ENCODE peak calls at places on chromosomes 7 and 10, in eight cellular contexts. Q is right cardiac atrium, F is IMR-90, T is Karpas-422, X is neuronal stem cell, J is endodermal cell, V is tibial artery, N is A549. Z is an unnamed sample.

GRCh38 chr7:112056409-112056808 is 149.8 kb downstream of the DOCK4 start:
- DNase-seq in Q (no peak), F (peak; percentile 82), T (no peak), X (no peak), J (no peak), V (no peak), N (peak; percentile 48), Z (no peak)

GRCh38 chr10:78305311-78305710 is 271.6 kb downstream of the RPS24 start:
- DNase-seq in Q (no peak), F (no peak), T (no peak), X (no peak), J (no peak), V (no peak), N (no peak), Z (no peak)

GRCh38 chr10:60417898-60418297 is 28.2 kb upstream of the ANK3 start:
- DNase-seq in Q (no peak), F (peak; percentile 39), T (no peak), X (no peak), J (no peak), V (no peak), N (no peak), Z (no peak)

GRCh38 chr10:69506834-69507643 is 55.8 kb downstream of the TSPAN15 start:
- DNase-seq in Q (no peak), F (no peak), T (peak; percentile 10), X (no peak), J (no peak), V (peak; percentile 65), N (no peak), Z (no peak)

GRCh38 chr7:157077986-157078644 is 60.6 kb upstream of the UBE3C start:
- DNase-seq in Q (no peak), F (no peak), T (peak; percentile 33), X (no peak), J (peak; percentile 74), V (peak; percentile 60), N (no peak), Z (no peak)

GRCh38 chr7:2105917-2106316 is 126.8 kb downstream of the MAD1L1 start:
- DNase-seq in Q (no peak), F (no peak), T (peak; percentile 79), X (no peak), J (peak; percentile 86), V (no peak), N (no peak), Z (no peak)

GRCh38 chr10:125455855-125456254 is 227.1 kb downstream of the TEX36 start:
- DNase-seq in Q (no peak), F (no peak), T (no peak), X (no peak), J (no peak), V (no peak), N (no peak), Z (no peak)

GRCh38 chr10:20289055-20289454 is 472.8 kb downstream of the PLXDC2 start:
- DNase-seq in Q (no peak), F (no peak), T (no peak), X (no peak), J (no peak), V (no peak), N (no peak), Z (no peak)

GRCh38 chr7:139043823-139044812 is 8.3 kb upstream of the ZC3HAV1L start:
- DNase-seq in Q (peak; percentile 58), F (peak; percentile 44), T (no peak), X (no peak), J (no peak), V (no peak), N (no peak), Z (peak; percentile 62)

GRCh38 chr10:23505797-23506465 is 67.1 kb downstream of the OTUD1 start:
- DNase-seq in Q (no peak), F (no peak), T (no peak), X (no peak), J (no peak), V (no peak), N (no peak), Z (no peak)

GRCh38 chr10:23001901-23002516 is 74.2 kb downstream of the ARMC3 start:
- DNase-seq in Q (no peak), F (no peak), T (no peak), X (no peak), J (peak; percentile 75), V (no peak), N (no peak), Z (no peak)

GRCh38 chr7:45670717-45671116 is 96.5 kb downstream of the ADCY1 start:
- DNase-seq in Q (no peak), F (no peak), T (no peak), X (no peak), J (no peak), V (no peak), N (no peak), Z (no peak)

GRCh38 chr10:19749185-19749729 is 67.0 kb upstream of the PLXDC2 start:
- DNase-seq in Q (no peak), F (peak; percentile 56), T (no peak), X (no peak), J (no peak), V (no peak), N (no peak), Z (no peak)

GRCh38 chr7:17477182-17477581 is 178.7 kb downstream of the AHR start:
- DNase-seq in Q (no peak), F (no peak), T (no peak), X (no peak), J (no peak), V (no peak), N (no peak), Z (no peak)

GRCh38 chr10:119620771-119621384 is 24.1 kb upstream of the TIAL1 start:
- DNase-seq in Q (no peak), F (no peak), T (no peak), X (no peak), J (no peak), V (no peak), N (no peak), Z (no peak)

GRCh38 chr10:110735620-110736027 is 91.5 kb downstream of the RBM20 start:
- DNase-seq in Q (no peak), F (no peak), T (no peak), X (no peak), J (no peak), V (no peak), N (no peak), Z (no peak)

GRCh38 chr7:2245883-2246679 is 4.1 kb downstream of the NUDT1 start:
- DNase-seq in Q (peak; percentile 81), F (no peak), T (no peak), X (no peak), J (no peak), V (no peak), N (no peak), Z (no peak)

GRCh38 chr7:114830952-114831351 is 90.9 kb upstream of the MDFIC start:
- DNase-seq in Q (no peak), F (no peak), T (no peak), X (no peak), J (no peak), V (no peak), N (no peak), Z (no peak)
- H3K4me3 ChIP-seq in Q (no peak overlapping the region), F (no peak overlapping the region), T (no peak overlapping the region), X (no peak overlapping the region), J (peak overlapping the region; percentile 44), V (no peak overlapping the region), N (no peak overlapping the region), Z (no peak overlapping the region)

DNA sequence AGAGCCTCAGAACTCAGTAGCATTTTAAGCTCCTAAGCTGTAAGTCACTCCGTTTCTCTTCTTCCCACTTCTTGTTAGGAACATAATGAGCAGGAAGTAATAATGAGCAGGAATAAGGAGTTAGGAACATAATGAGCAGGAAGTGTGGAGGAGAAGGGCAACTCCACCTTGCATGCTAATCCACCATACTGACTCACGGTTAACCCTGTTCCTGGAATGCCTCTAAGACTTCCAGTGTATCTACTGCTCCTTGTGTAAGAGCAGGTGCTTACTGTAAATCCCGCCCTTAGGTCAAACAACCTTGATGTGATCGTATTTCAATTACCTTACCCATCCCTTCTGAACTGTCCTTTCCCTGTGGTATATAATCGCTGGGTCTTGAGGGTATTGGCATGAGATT is 528.7 kb downstream of the CALN1 start:
- DNase-seq in Q (no peak), F (no peak), T (no peak), X (no peak), J (no peak), V (no peak), N (no peak), Z (no peak)
- H3K9me3 ChIP-seq in Q (no peaks in the 10 kb centered on the region), F (peaks cover 27% of the 10 kb centered on the region), T (no peaks in the 10 kb centered on the region), X (no peaks in the 10 kb centered on the region), J (peaks cover 42% of the 10 kb centered on the region), V (no peaks in the 10 kb centered on the region), N (no peaks in the 10 kb centered on the region), Z (no peaks in the 10 kb centered on the region)

GRCh38 chr7:101395376-101395775 is 32.7 kb downstream of the COL26A1 start:
- DNase-seq in Q (no peak), F (no peak), T (no peak), X (no peak), J (peak; percentile 60), V (no peak), N (no peak), Z (no peak)

GRCh38 chr7:101397243-101397642 is 34.6 kb downstream of the COL26A1 start:
- DNase-seq in Q (no peak), F (no peak), T (no peak), X (no peak), J (no peak), V (no peak), N (no peak), Z (no peak)

GRCh38 chr7:101393865-101394264 is 31.2 kb downstream of the COL26A1 start:
- DNase-seq in Q (no peak), F (no peak), T (no peak), X (no peak), J (no peak), V (no peak), N (no peak), Z (no peak)

GRCh38 chr7:101390901-101391301 is 28.2 kb downstream of the COL26A1 start:
- DNase-seq in Q (no peak), F (no peak), T (peak; percentile 65), X (peak; percentile 76), J (peak; percentile 65), V (no peak), N (no peak), Z (peak; percentile 33)

DNA sequence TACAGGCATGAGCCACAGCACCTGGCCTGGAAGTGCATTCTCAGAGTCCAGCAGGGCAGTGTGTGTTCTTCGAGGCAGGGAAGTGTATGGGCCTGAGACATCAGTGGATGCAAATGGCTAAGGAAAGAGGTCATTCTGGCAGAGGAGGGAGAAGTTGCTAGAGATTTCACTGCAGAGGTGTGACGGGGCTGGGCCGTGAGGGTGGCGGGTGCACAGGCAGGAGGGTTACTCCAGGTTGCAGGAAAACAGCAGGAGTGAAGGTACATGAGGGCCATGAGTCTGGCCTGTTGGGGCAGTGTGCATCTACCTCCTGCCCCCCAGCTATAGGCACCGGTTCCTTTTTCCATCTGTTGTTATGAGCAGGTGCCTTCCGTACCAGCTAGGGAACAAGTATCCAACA is 29.3 kb downstream of the COL26A1 start:
- DNase-seq in Q (no peak), F (no peak), T (no peak), X (no peak), J (no peak), V (no peak), N (no peak), Z (no peak)
- H3K4me1 ChIP-seq in Q (no peaks in the 10 kb centered on the region), F (no peaks in the 10 kb centered on the region), T (peaks cover 9% of the 10 kb centered on the region), X (peaks cover 33% of the 10 kb centered on the region), J (no peaks in the 10 kb centered on the region), V (no peaks in the 10 kb centered on the region), N (no peaks in the 10 kb centered on the region), Z (peaks cover 32% of the 10 kb centered on the region)

DNA sequence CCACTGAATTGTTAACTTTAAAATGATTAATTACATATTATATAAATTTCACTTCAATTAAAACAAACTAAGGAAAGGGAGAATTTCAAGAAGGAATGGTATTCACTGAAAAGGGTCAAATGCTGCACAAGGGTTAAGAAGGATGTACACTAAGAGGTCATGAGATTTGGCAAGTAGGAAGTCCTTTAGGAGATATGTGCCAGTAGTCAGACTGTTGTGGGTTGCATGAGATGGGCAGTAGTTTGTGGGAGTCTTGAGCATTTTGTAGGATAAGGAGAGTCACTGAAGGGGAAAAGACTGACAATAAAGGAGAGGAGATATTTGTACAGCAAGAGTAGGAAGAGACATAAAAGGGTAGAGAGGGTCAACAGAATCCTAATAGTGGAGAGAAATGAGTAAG is 12.4 kb upstream of the PTPN12 start:
- DNase-seq in Q (no peak), F (no peak), T (peak; percentile 25), X (no peak), J (no peak), V (no peak), N (no peak), Z (no peak)
- H3K4me3 ChIP-seq in Q (no peak overlapping the region), F (no peak overlapping the region), T (no peak overlapping the region), X (no peak overlapping the region), J (no peak overlapping the region), V (no peak overlapping the region), N (no peak overlapping the region), Z (no peak overlapping the region)